ENCODE peak calls at places on chromosomes 16 and 17, in four cellular contexts. H is HCT116, J is sigmoid colon, M is right atrium auricular region. C is an unnamed sample.
A peak's percentile ranks its signal among the peaks of the same experiment; 100 is the strongest.

GRCh38 chr16:88764913-88765349 is 20.1 kb downstream of the PIEZO1 start:
- DNase-seq in H (no peak), J (no peak), M (no peak), C (no peak)

GRCh38 chr16:66900721-66901441 is 17.8 kb downstream of the CDH16 start:
- DNase-seq in H (no peak), J (no peak), M (no peak), C (no peak)

GRCh38 chr16:65318590-65319267 is 196.9 kb upstream of the CDH11 start:
- DNase-seq in J (no peak), H (no peak), M (no peak), C (no peak)

GRCh38 chr17:13074026-13074425 is 56.2 kb upstream of the ELAC2 start:
- DNase-seq in H (peak; percentile 6), M (peak; percentile 59), J (no peak), C (no peak)

GRCh38 chr17:43372273-43372911 is 26.4 kb upstream of the ARL4D start:
- DNase-seq in J (peak; percentile 90), H (no peak), M (no peak), C (no peak)

GRCh38 chr16:84925092-84925772 is 86.1 kb downstream of the ZDHHC7 start:
- DNase-seq in H (peak; percentile 35), J (peak; percentile 68), M (no peak), C (no peak)

GRCh38 chr17:7220593-7221280 is 999 bp downstream of the ACADVL start:
- DNase-seq in H (no peak), M (no peak), J (peak; percentile 86), C (no peak)

GRCh38 chr17:74427048-74427762 is 4.7 kb upstream of the GPRC5C start:
- DNase-seq in H (no peak), J (no peak), M (no peak), C (no peak)

GRCh38 chr17:10614536-10615155 is 42.5 kb downstream of the MYH3 start:
- DNase-seq in J (no peak), H (peak; percentile 42), M (no peak), C (no peak)

GRCh38 chr17:47840742-47841487 is at the start of gene SCRN2:
- DNase-seq in M (peak; percentile 93), H (peak; percentile 81), J (peak; percentile 94), C (peak; percentile 92)

GRCh38 chr16:87963400-87963799 is 12.2 kb downstream of the BANP start:
- DNase-seq in J (no peak), H (no peak), M (no peak), C (no peak)

GRCh38 chr17:353213-353837 is 718 bp upstream of the RPH3AL start:
- DNase-seq in M (no peak), H (no peak), J (no peak), C (no peak)

GRCh38 chr16:85796599-85796998 is 2.7 kb downstream of the EMC8 start:
- DNase-seq in J (no peak), H (no peak), M (no peak), C (no peak)

GRCh38 chr17:13671771-13672170 is 70.0 kb upstream of the HS3ST3A1 start:
- DNase-seq in H (no peak), J (no peak), M (no peak), C (no peak)

GRCh38 chr17:7651097-7651958 is 602 bp downstream of the ATP1B2 start:
- DNase-seq in M (no peak), H (no peak), J (no peak), C (no peak)

GRCh38 chr16:57091200-57091989 is 988 bp upstream of the CPNE2 start:
- DNase-seq in J (peak; percentile 84), H (peak; percentile 32), M (peak; percentile 67), C (peak; percentile 79)

GRCh38 chr16:64276646-64277045 is 845.2 kb downstream of the CDH11 start:
- DNase-seq in J (no peak), H (no peak), M (no peak), C (no peak)

GRCh38 chr17:17154981-17155380 is 51.2 kb downstream of the PLD6 start:
- DNase-seq in J (no peak), H (no peak), M (no peak), C (no peak)

GRCh38 chr17:16040710-16041251 is 41.2 kb downstream of the TTC19 start:
- DNase-seq in H (no peak), J (no peak), M (no peak), C (no peak)

GRCh38 chr17:42321555-42321954 is 33.3 kb downstream of the STAT5A start:
- DNase-seq in M (no peak), H (no peak), J (no peak), C (no peak)

GRCh38 chr17:44132275-44132821 is 8.9 kb upstream of the HDAC5 start:
- DNase-seq in M (no peak), J (no peak), H (no peak), C (no peak)

GRCh38 chr17:81518113-81518784 is 5.7 kb upstream of the ACTG1 start:
- DNase-seq in J (no peak), H (no peak), M (no peak), C (no peak)

GRCh38 chr17:81518785-81519283 is 6.2 kb upstream of the ACTG1 start:
- DNase-seq in H (no peak), M (no peak), J (no peak), C (no peak)

GRCh38 chr17:81519284-81520020 is 6.9 kb upstream of the ACTG1 start:
- DNase-seq in H (peak; percentile 80), J (no peak), M (no peak), C (no peak)

GRCh38 chr17:81522491-81523125 is 5.6 kb upstream of the FSCN2 start:
- DNase-seq in H (no peak), M (no peak), J (no peak), C (no peak)

DNA sequence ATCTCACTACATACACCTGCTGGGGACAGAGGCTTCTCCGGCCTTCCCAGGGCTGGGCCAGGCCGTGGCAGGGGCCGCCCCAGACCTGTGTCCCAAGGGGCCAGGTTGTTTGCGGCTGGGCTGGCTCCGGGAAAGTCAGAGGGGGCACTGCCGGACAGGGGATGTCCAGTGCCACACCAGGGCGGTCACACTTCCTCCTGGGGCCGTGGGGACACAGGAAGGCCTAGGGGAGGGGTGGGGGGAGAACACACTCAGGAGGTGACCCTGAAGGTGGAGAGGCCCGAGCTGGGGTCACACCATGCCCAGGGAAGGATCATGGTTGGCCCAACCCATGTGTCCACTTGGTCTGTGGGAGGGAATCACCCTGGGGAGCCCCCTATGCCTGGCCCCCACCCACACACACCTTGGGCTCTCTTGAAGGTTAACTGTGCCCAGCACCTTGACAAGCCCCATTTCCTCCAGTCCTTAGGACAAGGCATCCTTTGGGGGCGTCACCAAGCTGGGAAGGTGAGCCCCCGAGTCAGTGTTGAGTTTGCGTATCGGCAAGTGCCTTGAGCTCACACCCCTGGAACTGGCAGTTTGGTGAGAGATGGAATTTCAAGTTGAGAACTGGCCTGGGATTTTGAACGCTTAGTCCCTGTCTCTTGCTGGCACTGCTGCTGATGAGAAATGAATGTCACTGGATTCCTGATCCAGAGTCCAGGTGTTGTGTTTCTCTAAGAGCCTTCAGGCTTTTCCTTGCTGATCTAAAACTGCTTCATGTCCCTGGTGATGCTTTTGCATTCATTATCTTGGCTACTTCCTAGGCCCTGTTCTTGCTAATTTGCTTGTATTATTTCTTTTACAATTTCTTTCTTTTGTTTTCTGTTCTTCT is 7.7 kb upstream of the ACTG1 start:
- DNase-seq in J (no peak), M (no peak), H (no peak), C (no peak)
- H3K4me3 ChIP-seq in J (no peak overlapping the region), M (peak overlapping the region; percentile 58), H (peak overlapping the region; percentile 56), C (no peak overlapping the region)

DNA sequence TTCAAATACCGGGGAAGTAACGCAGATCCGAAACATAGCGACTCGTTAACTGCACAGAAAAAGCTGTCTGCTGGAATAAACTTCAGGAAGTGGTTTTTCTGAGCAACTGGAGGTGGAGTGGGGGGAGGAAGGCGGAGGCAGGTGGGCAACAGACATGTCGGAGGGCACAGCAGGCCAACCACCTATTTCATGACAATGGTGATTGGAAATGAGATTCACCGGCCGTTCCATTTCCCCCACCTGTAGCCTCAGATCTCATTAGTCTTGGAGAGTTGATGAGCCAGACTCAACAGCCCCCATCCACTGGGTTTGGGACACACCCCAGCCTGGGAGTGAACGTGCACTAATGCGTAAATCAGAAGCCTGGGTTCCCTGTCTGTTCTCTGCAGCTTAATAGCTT is 7.7 kb upstream of the PECAM1 start:
- DNase-seq in M (no peak), J (no peak), H (no peak), C (no peak)
- H3K27ac ChIP-seq in M (no peak overlapping the region), J (no peak overlapping the region), H (no peak overlapping the region), C (no peak overlapping the region)

DNA sequence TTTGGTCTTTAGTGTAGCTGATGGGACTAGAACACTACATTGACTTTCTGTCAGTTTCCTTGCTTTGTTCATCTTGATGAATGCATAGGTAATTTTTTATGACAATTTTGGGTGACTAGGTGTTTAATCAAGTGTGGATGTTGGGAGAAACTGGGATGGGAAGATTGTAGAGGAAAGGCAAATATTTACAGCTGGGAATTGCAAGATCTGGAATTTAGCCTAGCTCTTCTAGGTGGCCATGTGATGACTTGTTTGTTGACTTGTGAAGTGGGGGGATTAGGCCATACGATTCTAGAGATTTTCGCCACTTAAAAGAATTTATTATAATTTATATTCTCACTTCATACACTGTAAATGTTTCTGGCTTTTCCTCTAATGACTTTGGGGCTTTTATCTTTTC is 480.3 kb upstream of the GOT2 start:
- DNase-seq in H (no peak), J (no peak), M (no peak), C (no peak)
- TF ChIP-seq CTCF in H (no peak), J (no peak), M (no peak), C (no peak)

GRCh38 chr16:75113046-75113491 is 3.5 kb downstream of the LDHD start:
- DNase-seq in H (no peak), J (no peak), M (no peak), C (no peak)

GRCh38 chr16:75112281-75113045 is 4.1 kb downstream of the LDHD start:
- DNase-seq in J (no peak), M (no peak), H (no peak), C (no peak)

GRCh38 chr16:75109732-75110243 is 6.8 kb downstream of the LDHD start:
- DNase-seq in M (no peak), J (peak; percentile 81), H (no peak), C (no peak)

GRCh38 chr16:75110637-75111513 is 5.7 kb downstream of the LDHD start:
- DNase-seq in H (peak; percentile 80), J (peak; percentile 96), M (peak; percentile 93), C (peak; percentile 94)

GRCh38 chr16:75111514-75112280 is 4.9 kb downstream of the LDHD start:
- DNase-seq in J (no peak), M (no peak), H (no peak), C (no peak)
- H3K4me3 ChIP-seq in J (no peak overlapping the region), M (no peak overlapping the region), H (no peak overlapping the region), C (no peak overlapping the region)